ENCODE peak calls at places on chromosomes 4 and X, in six cellular contexts. One of them, this sample, is unnamed.

GRCh38 chr4:124151031-124151430 is 561.5 kb downstream of the ANKRD50 start:
- DNase-seq in GM23248: peak; percentile 26
- DNase-seq in CD8-positive, alpha-beta memory T cell: no peak
- DNase-seq in pancreas: no peak
- DNase-seq in transverse colon: no peak
- DNase-seq in psoas muscle: no peak
- DNase-seq in this sample: no peak

GRCh38 chrX:124690495-124690894 is 344.1 kb downstream of the SH2D1A start:
- DNase-seq in GM23248: no peak
- DNase-seq in CD8-positive, alpha-beta memory T cell: no peak
- DNase-seq in pancreas: no peak
- DNase-seq in transverse colon: no peak
- DNase-seq in psoas muscle: no peak
- DNase-seq in this sample: no peak

GRCh38 chr4:57344296-57344695 is 234.1 kb upstream of the IGFBP7 start:
- DNase-seq in GM23248: peak; percentile 8
- DNase-seq in CD8-positive, alpha-beta memory T cell: no peak
- DNase-seq in pancreas: no peak
- DNase-seq in transverse colon: no peak
- DNase-seq in psoas muscle: no peak
- DNase-seq in this sample: no peak

GRCh38 chr4:184030764-184031163 is 125.7 kb downstream of the STOX2 start:
- DNase-seq in GM23248: no peak
- DNase-seq in CD8-positive, alpha-beta memory T cell: no peak
- DNase-seq in pancreas: no peak
- DNase-seq in transverse colon: no peak
- DNase-seq in psoas muscle: no peak
- DNase-seq in this sample: no peak

GRCh38 chr4:156169861-156170260 is 216.2 kb upstream of the CTSO start:
- DNase-seq in GM23248: peak; percentile 26
- DNase-seq in CD8-positive, alpha-beta memory T cell: no peak
- DNase-seq in pancreas: no peak
- DNase-seq in transverse colon: no peak
- DNase-seq in psoas muscle: no peak
- DNase-seq in this sample: no peak

GRCh38 chr4:53522334-53522733 is 69.0 kb downstream of the LNX1 start:
- DNase-seq in GM23248: no peak
- DNase-seq in CD8-positive, alpha-beta memory T cell: no peak
- DNase-seq in pancreas: no peak
- DNase-seq in transverse colon: no peak
- DNase-seq in psoas muscle: no peak
- DNase-seq in this sample: no peak

GRCh38 chrX:40778861-40779575 is 43.7 kb upstream of the MED14 start:
- DNase-seq in GM23248: peak; percentile 69
- DNase-seq in CD8-positive, alpha-beta memory T cell: no peak
- DNase-seq in pancreas: no peak
- DNase-seq in transverse colon: no peak
- DNase-seq in psoas muscle: no peak
- DNase-seq in this sample: no peak

GRCh38 chrX:68978211-68978780 is 149.5 kb downstream of the EFNB1 start:
- DNase-seq in GM23248: no peak
- DNase-seq in CD8-positive, alpha-beta memory T cell: no peak
- DNase-seq in pancreas: no peak
- DNase-seq in transverse colon: no peak
- DNase-seq in psoas muscle: no peak
- DNase-seq in this sample: no peak

GRCh38 chrX:154333116-154333515 is 37.5 kb downstream of the TKTL1 start:
- DNase-seq in GM23248: no peak
- DNase-seq in CD8-positive, alpha-beta memory T cell: no peak
- DNase-seq in pancreas: no peak
- DNase-seq in transverse colon: no peak
- DNase-seq in psoas muscle: no peak
- DNase-seq in this sample: no peak

GRCh38 chrX:153060095-153060445 is 3.8 kb downstream of the PNMA3 start:
- DNase-seq in GM23248: no peak
- DNase-seq in CD8-positive, alpha-beta memory T cell: no peak
- DNase-seq in pancreas: no peak
- DNase-seq in transverse colon: no peak
- DNase-seq in psoas muscle: no peak
- DNase-seq in this sample: no peak

GRCh38 chrX:39814391-39814790 is 283.4 kb downstream of the BCOR start:
- DNase-seq in GM23248: peak; percentile 53
- DNase-seq in CD8-positive, alpha-beta memory T cell: peak; percentile 43
- DNase-seq in pancreas: no peak
- DNase-seq in transverse colon: peak; percentile 27
- DNase-seq in psoas muscle: no peak
- DNase-seq in this sample: no peak

GRCh38 chrX:41922125-41922521 is 1.2 kb downstream of the CASK start:
- DNase-seq in GM23248: peak; percentile 68
- DNase-seq in CD8-positive, alpha-beta memory T cell: peak; percentile 19
- DNase-seq in pancreas: no peak
- DNase-seq in transverse colon: no peak
- DNase-seq in psoas muscle: no peak
- DNase-seq in this sample: no peak

GRCh38 chr4:10054571-10055041 is 33.3 kb upstream of the SLC2A9 start:
- DNase-seq in GM23248: peak; percentile 40
- DNase-seq in CD8-positive, alpha-beta memory T cell: no peak
- DNase-seq in pancreas: no peak
- DNase-seq in transverse colon: no peak
- DNase-seq in psoas muscle: no peak
- DNase-seq in this sample: no peak

GRCh38 chr4:70722199-70722791 is 531 bp downstream of the RUFY3 start:
- DNase-seq in GM23248: peak; percentile 69
- DNase-seq in CD8-positive, alpha-beta memory T cell: peak; percentile 32
- DNase-seq in pancreas: no peak
- DNase-seq in transverse colon: no peak
- DNase-seq in psoas muscle: peak; percentile 24
- DNase-seq in this sample: no peak

GRCh38 chr4:84492737-84493091 is 6.4 kb downstream of the NKX6-1 start:
- DNase-seq in GM23248: no peak
- DNase-seq in CD8-positive, alpha-beta memory T cell: no peak
- DNase-seq in pancreas: no peak
- DNase-seq in transverse colon: no peak
- DNase-seq in psoas muscle: no peak
- DNase-seq in this sample: no peak

GRCh38 chr4:94843222-94843621 is 85.5 kb downstream of the BMPR1B start:
- DNase-seq in GM23248: no peak
- DNase-seq in CD8-positive, alpha-beta memory T cell: no peak
- DNase-seq in pancreas: no peak
- DNase-seq in transverse colon: no peak
- DNase-seq in psoas muscle: no peak
- DNase-seq in this sample: no peak

GRCh38 chr4:90234916-90235547 is 107.8 kb downstream of the CCSER1 start:
- DNase-seq in GM23248: no peak
- DNase-seq in CD8-positive, alpha-beta memory T cell: no peak
- DNase-seq in pancreas: no peak
- DNase-seq in transverse colon: no peak
- DNase-seq in psoas muscle: no peak
- DNase-seq in this sample: no peak

GRCh38 chr4:77269505-77269904 is 112.5 kb downstream of the CCNG2 start:
- DNase-seq in GM23248: peak; percentile 3
- DNase-seq in CD8-positive, alpha-beta memory T cell: no peak
- DNase-seq in pancreas: no peak
- DNase-seq in transverse colon: no peak
- DNase-seq in psoas muscle: no peak
- DNase-seq in this sample: no peak

GRCh38 chr4:139042981-139043460 is 27.4 kb downstream of the NOCT start:
- DNase-seq in GM23248: no peak
- DNase-seq in CD8-positive, alpha-beta memory T cell: no peak
- DNase-seq in pancreas: no peak
- DNase-seq in transverse colon: no peak
- DNase-seq in psoas muscle: no peak
- DNase-seq in this sample: no peak

GRCh38 chr4:105455998-105456397 is 17.9 kb downstream of the PPA2 start:
- DNase-seq in GM23248: no peak
- DNase-seq in CD8-positive, alpha-beta memory T cell: no peak
- DNase-seq in pancreas: no peak
- DNase-seq in transverse colon: no peak
- DNase-seq in psoas muscle: no peak
- DNase-seq in this sample: no peak

GRCh38 chr4:74543247-74543670 is 98.3 kb downstream of the AREG start:
- DNase-seq in GM23248: peak; percentile 13
- DNase-seq in CD8-positive, alpha-beta memory T cell: no peak
- DNase-seq in pancreas: no peak
- DNase-seq in transverse colon: no peak
- DNase-seq in psoas muscle: no peak
- DNase-seq in this sample: peak; percentile 25

GRCh38 chrX:19372170-19373033 is 28.7 kb downstream of the PDHA1 start:
- DNase-seq in GM23248: peak; percentile 78
- DNase-seq in CD8-positive, alpha-beta memory T cell: peak; percentile 47
- DNase-seq in pancreas: peak; percentile 48
- DNase-seq in transverse colon: peak; percentile 67
- DNase-seq in psoas muscle: peak; percentile 52
- DNase-seq in this sample: peak; percentile 36

GRCh38 chr4:41882622-41883347 is 52.4 kb upstream of the TMEM33 start:
- DNase-seq in GM23248: peak; percentile 59
- DNase-seq in CD8-positive, alpha-beta memory T cell: peak; percentile 30
- DNase-seq in pancreas: no peak
- DNase-seq in transverse colon: no peak
- DNase-seq in psoas muscle: no peak
- DNase-seq in this sample: peak; percentile 60

GRCh38 chr4:8538703-8539567 is 41.3 kb upstream of the GPR78 start:
- DNase-seq in GM23248: peak; percentile 95
- DNase-seq in CD8-positive, alpha-beta memory T cell: no peak
- DNase-seq in pancreas: peak; percentile 57
- DNase-seq in transverse colon: no peak
- DNase-seq in psoas muscle: peak; percentile 36
- DNase-seq in this sample: no peak

GRCh38 chr4:65646136-65646535 is 24.2 kb downstream of the EPHA5 start:
- DNase-seq in GM23248: no peak
- DNase-seq in CD8-positive, alpha-beta memory T cell: no peak
- DNase-seq in pancreas: no peak
- DNase-seq in transverse colon: no peak
- DNase-seq in psoas muscle: no peak
- DNase-seq in this sample: no peak

DNA sequence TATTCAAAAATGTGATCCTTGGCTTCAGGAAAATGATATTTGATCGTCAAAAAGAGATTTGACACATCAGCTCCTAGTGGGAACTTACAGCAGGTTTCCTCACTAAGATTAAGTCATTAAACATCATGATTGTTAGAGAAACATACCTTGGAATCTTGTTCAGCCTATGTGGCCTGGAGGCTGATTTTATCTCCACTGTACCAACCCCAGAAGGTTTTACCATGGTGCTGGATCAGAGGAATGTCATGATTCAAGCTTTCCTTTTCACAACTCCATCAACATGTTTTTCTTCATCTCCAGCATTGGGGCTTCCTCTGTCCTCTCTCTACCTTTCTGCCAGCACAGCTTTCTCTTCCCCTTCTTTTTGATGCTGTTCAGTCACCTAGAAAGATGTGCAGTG is 68.4 kb upstream of the MID1IP1 start:
- DNase-seq in GM23248: no peak
- DNase-seq in CD8-positive, alpha-beta memory T cell: no peak
- DNase-seq in pancreas: no peak
- DNase-seq in transverse colon: no peak
- DNase-seq in psoas muscle: no peak
- DNase-seq in this sample: no peak
- H3K4me3 ChIP-seq in GM23248: no peak overlapping the region
- H3K4me3 ChIP-seq in CD8-positive, alpha-beta memory T cell: no peak overlapping the region
- H3K4me3 ChIP-seq in pancreas: no peak overlapping the region
- H3K4me3 ChIP-seq in transverse colon: no peak overlapping the region
- H3K4me3 ChIP-seq in psoas muscle: no peak overlapping the region
- H3K4me3 ChIP-seq in this sample: no peak overlapping the region

GRCh38 chr4:14539246-14539645 is 463.0 kb upstream of the CPEB2 start:
- DNase-seq in GM23248: no peak
- DNase-seq in CD8-positive, alpha-beta memory T cell: no peak
- DNase-seq in pancreas: no peak
- DNase-seq in transverse colon: no peak
- DNase-seq in psoas muscle: no peak
- DNase-seq in this sample: no peak
- H3K36me3 ChIP-seq in GM23248: no peaks in the 10 kb centered on the region
- H3K36me3 ChIP-seq in CD8-positive, alpha-beta memory T cell: no peaks in the 10 kb centered on the region
- H3K36me3 ChIP-seq in pancreas: no peaks in the 10 kb centered on the region
- H3K36me3 ChIP-seq in transverse colon: no peaks in the 10 kb centered on the region
- H3K36me3 ChIP-seq in psoas muscle: no peaks in the 10 kb centered on the region
- H3K36me3 ChIP-seq in this sample: no peaks in the 10 kb centered on the region

DNA sequence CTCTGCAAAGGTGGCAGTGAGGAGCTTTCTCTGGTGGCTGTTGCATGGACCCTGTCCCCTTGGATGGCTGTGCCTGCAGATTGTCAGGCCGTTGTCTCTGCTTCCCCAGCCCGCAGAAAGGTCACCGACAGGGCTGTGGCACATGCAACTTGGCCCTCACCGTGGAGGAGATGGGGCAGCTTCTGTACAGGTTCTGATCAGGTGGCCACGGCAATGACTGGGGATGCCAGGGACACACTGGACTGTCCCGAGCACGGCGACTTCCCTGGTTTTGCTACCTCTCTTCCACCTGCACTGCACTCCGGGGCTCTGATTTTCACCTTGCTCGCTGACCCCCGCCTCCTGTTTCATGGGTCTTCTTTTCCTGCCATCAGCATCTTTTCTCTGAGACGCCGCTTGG is 43.5 kb downstream of the DCTD start:
- DNase-seq in GM23248: no peak
- DNase-seq in CD8-positive, alpha-beta memory T cell: no peak
- DNase-seq in pancreas: no peak
- DNase-seq in transverse colon: no peak
- DNase-seq in psoas muscle: no peak
- DNase-seq in this sample: no peak
- H3K4me3 ChIP-seq in GM23248: no peak overlapping the region
- H3K4me3 ChIP-seq in CD8-positive, alpha-beta memory T cell: no peak overlapping the region
- H3K4me3 ChIP-seq in pancreas: no peak overlapping the region
- H3K4me3 ChIP-seq in transverse colon: no peak overlapping the region
- H3K4me3 ChIP-seq in psoas muscle: no peak overlapping the region
- H3K4me3 ChIP-seq in this sample: no peak overlapping the region

GRCh38 chr4:150911326-150911725 is 103.8 kb downstream of the LRBA start:
- DNase-seq in GM23248: no peak
- DNase-seq in CD8-positive, alpha-beta memory T cell: no peak
- DNase-seq in pancreas: no peak
- DNase-seq in transverse colon: no peak
- DNase-seq in psoas muscle: no peak
- DNase-seq in this sample: no peak

GRCh38 chr4:150903603-150904002 is 111.5 kb downstream of the LRBA start:
- DNase-seq in GM23248: no peak
- DNase-seq in CD8-positive, alpha-beta memory T cell: no peak
- DNase-seq in pancreas: no peak
- DNase-seq in transverse colon: no peak
- DNase-seq in psoas muscle: no peak
- DNase-seq in this sample: no peak

GRCh38 chr4:150909116-150909515 is 106.0 kb downstream of the LRBA start:
- DNase-seq in GM23248: no peak
- DNase-seq in CD8-positive, alpha-beta memory T cell: peak; percentile 1
- DNase-seq in pancreas: no peak
- DNase-seq in transverse colon: no peak
- DNase-seq in psoas muscle: no peak
- DNase-seq in this sample: no peak

DNA sequence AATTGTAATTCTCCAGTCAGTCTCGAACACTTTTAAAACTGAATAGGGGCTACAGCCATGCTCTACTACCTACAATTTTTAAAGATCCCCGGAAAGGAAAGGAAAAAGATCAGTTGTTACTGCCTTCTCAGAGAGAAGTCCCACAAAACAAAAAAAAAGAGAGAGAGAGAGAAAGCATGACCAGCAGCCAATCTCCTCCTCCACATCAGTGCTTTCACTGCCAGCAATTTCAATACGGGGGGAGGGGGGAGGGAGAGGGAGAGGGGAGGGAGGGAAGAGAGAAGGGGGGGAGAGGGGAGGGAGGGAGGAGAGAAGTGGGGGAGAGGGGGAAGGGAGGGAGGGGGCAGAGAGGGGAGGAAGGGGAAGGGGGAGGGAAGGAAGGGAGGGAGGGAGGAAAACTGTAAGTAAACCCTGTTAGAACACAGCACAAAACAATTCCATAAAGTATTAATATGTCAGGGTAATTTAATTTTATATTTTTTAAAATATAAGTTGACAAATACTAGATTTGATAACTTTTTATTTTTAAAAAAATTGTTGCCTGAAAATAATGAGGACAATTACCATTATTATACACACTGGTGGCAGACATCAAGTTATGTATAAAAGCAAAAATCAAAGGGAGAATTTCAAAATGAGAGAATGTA is 108.0 kb downstream of the LRBA start:
- DNase-seq in GM23248: no peak
- DNase-seq in CD8-positive, alpha-beta memory T cell: no peak
- DNase-seq in pancreas: no peak
- DNase-seq in transverse colon: no peak
- DNase-seq in psoas muscle: no peak
- DNase-seq in this sample: no peak
- H3K36me3 ChIP-seq in GM23248: no peaks in the 10 kb centered on the region
- H3K36me3 ChIP-seq in CD8-positive, alpha-beta memory T cell: peaks cover 4% of the 10 kb centered on the region
- H3K36me3 ChIP-seq in pancreas: peaks cover 3% of the 10 kb centered on the region
- H3K36me3 ChIP-seq in transverse colon: no peaks in the 10 kb centered on the region
- H3K36me3 ChIP-seq in psoas muscle: no peaks in the 10 kb centered on the region
- H3K36me3 ChIP-seq in this sample: peaks cover under 1% of the 10 kb centered on the region

This sample was measured in GM06990.